ENCODE peak calls at places on chromosomes 11 and 22, in four cellular contexts. One of them, this sample, is unnamed.

GRCh38 chr11:115678942-115679341 is 174.7 kb upstream of the CADM1 start:
- DNase-seq in K562: no peak
- DNase-seq in SK-N-SH: no peak
- DNase-seq in HepG2: peak
- DNase-seq in this sample: no peak

GRCh38 chr11:45145421-45146071 is 893 bp upstream of the PRDM11 start:
- DNase-seq in K562: no peak
- DNase-seq in SK-N-SH: no peak
- DNase-seq in HepG2: no peak
- DNase-seq in this sample: no peak

GRCh38 chr11:70490208-70490607 is 91.9 kb downstream of the CTTN start:
- DNase-seq in K562: no peak
- DNase-seq in SK-N-SH: no peak
- DNase-seq in HepG2: no peak
- DNase-seq in this sample: no peak

GRCh38 chr11:32594272-32594671 is 10.6 kb downstream of the EIF3M start:
- DNase-seq in K562: no peak
- DNase-seq in SK-N-SH: no peak
- DNase-seq in HepG2: no peak
- DNase-seq in this sample: no peak

GRCh38 chr11:100632970-100633452 is 54.1 kb upstream of the ARHGAP42 start:
- DNase-seq in K562: no peak
- DNase-seq in SK-N-SH: no peak
- DNase-seq in HepG2: peak
- DNase-seq in this sample: no peak

GRCh38 chr11:49995559-49995958 is 13.2 kb upstream of the OR4C12 start:
- DNase-seq in K562: peak
- DNase-seq in SK-N-SH: peak
- DNase-seq in HepG2: peak
- DNase-seq in this sample: no peak

GRCh38 chr11:130780437-130780836 is 135.8 kb downstream of the SNX19 start:
- DNase-seq in K562: no peak
- DNase-seq in SK-N-SH: no peak
- DNase-seq in HepG2: no peak
- DNase-seq in this sample: no peak

GRCh38 chr11:9263840-9264380 is 1.2 kb downstream of the DENND5A start:
- DNase-seq in K562: no peak
- DNase-seq in SK-N-SH: peak
- DNase-seq in HepG2: peak
- DNase-seq in this sample: peak

GRCh38 chr22:17831527-17832251 is 57.4 kb upstream of the BID start:
- DNase-seq in K562: no peak
- DNase-seq in SK-N-SH: no peak
- DNase-seq in HepG2: no peak
- DNase-seq in this sample: no peak

GRCh38 chr11:115912484-115912945 is 408.3 kb upstream of the CADM1 start:
- DNase-seq in K562: no peak
- DNase-seq in SK-N-SH: no peak
- DNase-seq in HepG2: no peak
- DNase-seq in this sample: no peak

GRCh38 chr22:33409134-33409533 is 351.0 kb upstream of the SYN3 start:
- DNase-seq in K562: no peak
- DNase-seq in SK-N-SH: no peak
- DNase-seq in HepG2: no peak
- DNase-seq in this sample: no peak

GRCh38 chr22:42910221-42910942 is 53.3 kb upstream of the ARFGAP3 start:
- DNase-seq in K562: no peak
- DNase-seq in SK-N-SH: no peak
- DNase-seq in HepG2: no peak
- DNase-seq in this sample: no peak

GRCh38 chr11:85709983-85710382 is 24.0 kb upstream of the CCDC89 start:
- DNase-seq in K562: no peak
- DNase-seq in SK-N-SH: no peak
- DNase-seq in HepG2: no peak
- DNase-seq in this sample: no peak

GRCh38 chr11:127071606-127072005 is 71.0 kb upstream of the KIRREL3 start:
- DNase-seq in K562: no peak
- DNase-seq in SK-N-SH: no peak
- DNase-seq in HepG2: no peak
- DNase-seq in this sample: no peak

GRCh38 chr11:63489879-63490278 is 1.1 kb downstream of the PLAAT5 start:
- DNase-seq in K562: no peak
- DNase-seq in SK-N-SH: no peak
- DNase-seq in HepG2: no peak
- DNase-seq in this sample: no peak

GRCh38 chr22:33049125-33049729 is 9.0 kb downstream of the SYN3 start:
- DNase-seq in K562: peak
- DNase-seq in SK-N-SH: peak
- DNase-seq in HepG2: peak
- DNase-seq in this sample: peak

GRCh38 chr11:45646275-45646970 is 19.0 kb downstream of the CHST1 start:
- DNase-seq in K562: no peak
- DNase-seq in SK-N-SH: peak
- DNase-seq in HepG2: no peak
- DNase-seq in this sample: peak

GRCh38 chr11:40100204-40100603 is 1359.2 kb downstream of the LRRC4C start:
- DNase-seq in K562: no peak
- DNase-seq in SK-N-SH: no peak
- DNase-seq in HepG2: no peak
- DNase-seq in this sample: no peak

GRCh38 chr22:42933783-42934144 is 76.7 kb upstream of the ARFGAP3 start:
- DNase-seq in K562: no peak
- DNase-seq in SK-N-SH: no peak
- DNase-seq in HepG2: peak
- DNase-seq in this sample: no peak

GRCh38 chr22:32992821-32993220 is 65.4 kb downstream of the SYN3 start:
- DNase-seq in K562: no peak
- DNase-seq in SK-N-SH: no peak
- DNase-seq in HepG2: no peak
- DNase-seq in this sample: no peak

GRCh38 chr11:92678212-92678611 is 291.2 kb upstream of the MTNR1B start:
- DNase-seq in K562: no peak
- DNase-seq in SK-N-SH: no peak
- DNase-seq in HepG2: no peak
- DNase-seq in this sample: no peak

GRCh38 chr11:34105957-34106504 is 602 bp downstream of the NAT10 start:
- DNase-seq in K562: peak
- DNase-seq in SK-N-SH: peak
- DNase-seq in HepG2: peak
- DNase-seq in this sample: no peak

GRCh38 chr11:17333799-17334586 is 17.6 kb upstream of the NCR3LG1 start:
- DNase-seq in K562: no peak
- DNase-seq in SK-N-SH: no peak
- DNase-seq in HepG2: no peak
- DNase-seq in this sample: no peak

GRCh38 chr11:64250875-64251721 is at the start of gene PLCB3:
- DNase-seq in K562: peak
- DNase-seq in SK-N-SH: peak
- DNase-seq in HepG2: no peak
- DNase-seq in this sample: no peak

GRCh38 chr22:31789803-31790202 is 36.0 kb downstream of the DEPDC5 start:
- DNase-seq in K562: no peak
- DNase-seq in SK-N-SH: no peak
- DNase-seq in HepG2: no peak
- DNase-seq in this sample: no peak

GRCh38 chr11:98561877-98562395 is 458.8 kb upstream of the CNTN5 start:
- DNase-seq in K562: no peak
- DNase-seq in SK-N-SH: no peak
- DNase-seq in HepG2: no peak
- DNase-seq in this sample: no peak

GRCh38 chr11:96317985-96318384 is 25.0 kb downstream of the MAML2 start:
- DNase-seq in K562: peak
- DNase-seq in SK-N-SH: no peak
- DNase-seq in HepG2: no peak
- DNase-seq in this sample: no peak

GRCh38 chr22:38831166-38831945 is 12.5 kb downstream of the NPTXR start:
- DNase-seq in K562: no peak
- DNase-seq in SK-N-SH: no peak
- DNase-seq in HepG2: no peak
- DNase-seq in this sample: no peak

GRCh38 chr11:126949066-126949945 is 51.3 kb downstream of the KIRREL3 start:
- DNase-seq in K562: no peak
- DNase-seq in SK-N-SH: no peak
- DNase-seq in HepG2: no peak
- DNase-seq in this sample: no peak

GRCh38 chr11:11993814-11994213 is 14.6 kb downstream of the DKK3 start:
- DNase-seq in K562: no peak
- DNase-seq in SK-N-SH: peak
- DNase-seq in HepG2: no peak
- DNase-seq in this sample: no peak

GRCh38 chr11:115501504-115501894 is 2.7 kb downstream of the CADM1 start:
- DNase-seq in K562: no peak
- DNase-seq in SK-N-SH: no peak
- DNase-seq in HepG2: no peak
- DNase-seq in this sample: no peak

GRCh38 chr11:113289341-113290187 is 24.8 kb upstream of the TTC12 start:
- DNase-seq in K562: peak
- DNase-seq in SK-N-SH: peak
- DNase-seq in HepG2: peak
- DNase-seq in this sample: peak
- H2AFZ ChIP-seq in K562: no peak
- H2AFZ ChIP-seq in SK-N-SH: no peak
- H2AFZ ChIP-seq in HepG2: no peak
- H2AFZ ChIP-seq in this sample: no peak

GRCh38 chr11:61510178-61510979 is 1.8 kb downstream of the LRRC10B start:
- DNase-seq in K562: no peak
- DNase-seq in SK-N-SH: no peak
- DNase-seq in HepG2: no peak
- DNase-seq in this sample: no peak
- TF ChIP-seq EP300 in K562: no peak
- TF ChIP-seq EP300 in SK-N-SH: no peak
- TF ChIP-seq EP300 in HepG2: no peak
- TF ChIP-seq EP300 in this sample: no peak

DNA sequence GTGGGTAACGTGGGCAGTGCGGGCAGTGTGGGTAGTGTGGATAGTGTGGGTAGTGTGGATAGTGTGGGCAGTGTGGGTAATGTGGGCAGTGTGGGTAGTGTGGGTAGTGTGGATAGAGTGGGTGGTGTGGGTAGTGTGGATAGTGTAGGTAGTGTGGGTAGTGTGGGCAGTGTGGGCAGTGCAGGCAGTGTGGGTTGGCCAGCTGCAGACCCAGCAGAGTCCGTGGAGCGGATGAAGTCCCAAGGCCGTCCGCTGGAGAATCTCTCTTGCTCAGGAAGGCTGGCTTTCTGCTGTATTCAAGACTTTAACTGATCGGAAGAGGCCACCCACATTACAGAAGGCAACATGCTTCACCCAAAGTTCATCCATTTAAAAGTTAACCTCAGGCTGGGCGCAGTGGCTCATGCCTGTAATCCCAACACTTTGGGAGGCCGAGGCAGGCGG is 26.0 kb upstream of the KRTAP5-6 start:
- DNase-seq in K562: no peak
- DNase-seq in SK-N-SH: no peak
- DNase-seq in HepG2: no peak
- DNase-seq in this sample: no peak
- TF ChIP-seq ZBTB33 in K562: no peak
- TF ChIP-seq ZBTB33 in SK-N-SH: no peak
- TF ChIP-seq ZBTB33 in HepG2: no peak
- TF ChIP-seq ZBTB33 in this sample: no peak

DNA sequence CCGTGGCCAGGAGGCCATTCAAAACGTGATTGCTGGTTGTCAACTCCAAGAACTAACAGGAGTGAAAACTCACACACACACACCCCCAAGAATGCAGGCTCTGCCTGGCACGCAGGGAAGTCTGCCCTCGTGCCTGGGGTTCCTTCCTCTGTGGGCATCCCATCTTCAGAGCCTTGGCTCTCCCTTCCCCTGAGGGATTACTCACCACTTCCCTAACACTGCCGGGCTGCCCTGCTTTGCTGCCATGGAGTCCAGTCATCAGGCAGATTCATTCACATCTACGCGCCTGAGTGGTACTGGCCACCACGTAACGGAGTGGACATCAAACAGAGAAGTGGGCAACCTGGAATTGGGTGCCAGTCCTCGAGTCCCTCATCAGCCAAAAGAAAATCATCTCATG is 120.7 kb upstream of the TMEM45B start:
- DNase-seq in K562: no peak
- DNase-seq in SK-N-SH: no peak
- DNase-seq in HepG2: no peak
- DNase-seq in this sample: no peak
- H2AFZ ChIP-seq in K562: no peak
- H2AFZ ChIP-seq in SK-N-SH: no peak
- H2AFZ ChIP-seq in HepG2: no peak
- H2AFZ ChIP-seq in this sample: no peak

GRCh38 chr22:37072673-37073072 is 21.1 kb downstream of the KCTD17 start:
- DNase-seq in K562: no peak
- DNase-seq in SK-N-SH: no peak
- DNase-seq in HepG2: no peak
- DNase-seq in this sample: no peak
- TF ChIP-seq EP300 in K562: no peak
- TF ChIP-seq EP300 in SK-N-SH: no peak
- TF ChIP-seq EP300 in HepG2: no peak
- TF ChIP-seq EP300 in this sample: no peak

This sample was measured in GM12878.